ENCODE peak calls at places on chromosomes 16 and 17, in eight cellular contexts. One of them, this sample, is unnamed.
A peak's percentile ranks its signal among the peaks of the same experiment; 100 is the strongest.

GRCh38 chr17:46266656-46267544 is 28.0 kb upstream of the LRRC37A start:
- DNase-seq in adrenal gland: peak; percentile 80
- DNase-seq in uterus: peak; percentile 72
- DNase-seq in hepatocyte: peak; percentile 95
- DNase-seq in cardiac muscle cell: peak; percentile 98
- DNase-seq in GM12878: peak; percentile 37
- DNase-seq in right cardiac atrium: peak; percentile 97
- DNase-seq in RWPE2: peak; percentile 87
- DNase-seq in this sample: peak; percentile 80

GRCh38 chr16:5633845-5634440 is 536.3 kb upstream of the EEF2KMT start:
- DNase-seq in adrenal gland: no peak
- DNase-seq in uterus: no peak
- DNase-seq in hepatocyte: peak; percentile 54
- DNase-seq in cardiac muscle cell: peak; percentile 71
- DNase-seq in GM12878: no peak
- DNase-seq in right cardiac atrium: no peak
- DNase-seq in RWPE2: no peak
- DNase-seq in this sample: no peak

GRCh38 chr16:57742543-57742942 is 7.0 kb downstream of the KATNB1 start:
- DNase-seq in adrenal gland: no peak
- DNase-seq in uterus: no peak
- DNase-seq in hepatocyte: no peak
- DNase-seq in cardiac muscle cell: no peak
- DNase-seq in GM12878: no peak
- DNase-seq in right cardiac atrium: no peak
- DNase-seq in RWPE2: no peak
- DNase-seq in this sample: no peak

GRCh38 chr17:45722161-45722560 is 62.0 kb upstream of the CRHR1 start:
- DNase-seq in adrenal gland: no peak
- DNase-seq in uterus: no peak
- DNase-seq in hepatocyte: peak; percentile 23
- DNase-seq in cardiac muscle cell: peak; percentile 50
- DNase-seq in GM12878: no peak
- DNase-seq in right cardiac atrium: no peak
- DNase-seq in RWPE2: no peak
- DNase-seq in this sample: no peak

GRCh38 chr17:49035470-49036269 is 38.5 kb downstream of the IGF2BP1 start:
- DNase-seq in adrenal gland: peak; percentile 52
- DNase-seq in uterus: peak; percentile 35
- DNase-seq in hepatocyte: peak; percentile 33
- DNase-seq in cardiac muscle cell: peak; percentile 70
- DNase-seq in GM12878: no peak
- DNase-seq in right cardiac atrium: peak; percentile 73
- DNase-seq in RWPE2: no peak
- DNase-seq in this sample: no peak

GRCh38 chr17:18992454-18993130 is 12.0 kb downstream of the FAM83G start:
- DNase-seq in adrenal gland: no peak
- DNase-seq in uterus: no peak
- DNase-seq in hepatocyte: no peak
- DNase-seq in cardiac muscle cell: no peak
- DNase-seq in GM12878: peak; percentile 38
- DNase-seq in right cardiac atrium: peak; percentile 40
- DNase-seq in RWPE2: no peak
- DNase-seq in this sample: no peak

GRCh38 chr16:28823291-28823718 is 506 bp downstream of the ATXN2L start:
- DNase-seq in adrenal gland: no peak
- DNase-seq in uterus: no peak
- DNase-seq in hepatocyte: no peak
- DNase-seq in cardiac muscle cell: peak; percentile 60
- DNase-seq in GM12878: no peak
- DNase-seq in right cardiac atrium: no peak
- DNase-seq in RWPE2: no peak
- DNase-seq in this sample: no peak

GRCh38 chr16:54742436-54742835 is 188.2 kb upstream of the IRX5 start:
- DNase-seq in adrenal gland: no peak
- DNase-seq in uterus: no peak
- DNase-seq in hepatocyte: no peak
- DNase-seq in cardiac muscle cell: no peak
- DNase-seq in GM12878: no peak
- DNase-seq in right cardiac atrium: no peak
- DNase-seq in RWPE2: no peak
- DNase-seq in this sample: no peak

GRCh38 chr16:84228321-84228838 is 11.4 kb downstream of the KCNG4 start:
- DNase-seq in adrenal gland: peak; percentile 90
- DNase-seq in uterus: peak; percentile 78
- DNase-seq in hepatocyte: peak; percentile 64
- DNase-seq in cardiac muscle cell: no peak
- DNase-seq in GM12878: no peak
- DNase-seq in right cardiac atrium: peak; percentile 94
- DNase-seq in RWPE2: no peak
- DNase-seq in this sample: peak; percentile 81

GRCh38 chr17:9272506-9272905 is 251.2 kb downstream of the NTN1 start:
- DNase-seq in adrenal gland: no peak
- DNase-seq in uterus: no peak
- DNase-seq in hepatocyte: no peak
- DNase-seq in cardiac muscle cell: no peak
- DNase-seq in GM12878: no peak
- DNase-seq in right cardiac atrium: no peak
- DNase-seq in RWPE2: no peak
- DNase-seq in this sample: no peak

GRCh38 chr16:25109643-25110042 is 1.9 kb upstream of the LCMT1 start:
- DNase-seq in adrenal gland: peak; percentile 91
- DNase-seq in uterus: peak; percentile 60
- DNase-seq in hepatocyte: peak; percentile 81
- DNase-seq in cardiac muscle cell: no peak
- DNase-seq in GM12878: no peak
- DNase-seq in right cardiac atrium: no peak
- DNase-seq in RWPE2: peak; percentile 74
- DNase-seq in this sample: no peak

GRCh38 chr16:22191966-22192260 is 14.2 kb upstream of the EEF2K start:
- DNase-seq in adrenal gland: peak; percentile 50
- DNase-seq in uterus: no peak
- DNase-seq in hepatocyte: peak; percentile 39
- DNase-seq in cardiac muscle cell: peak; percentile 26
- DNase-seq in GM12878: no peak
- DNase-seq in right cardiac atrium: no peak
- DNase-seq in RWPE2: no peak
- DNase-seq in this sample: peak; percentile 47

GRCh38 chr17:19382581-19383444 is 4.2 kb downstream of the MFAP4 start:
- DNase-seq in adrenal gland: no peak
- DNase-seq in uterus: peak; percentile 17
- DNase-seq in hepatocyte: no peak
- DNase-seq in cardiac muscle cell: no peak
- DNase-seq in GM12878: no peak
- DNase-seq in right cardiac atrium: no peak
- DNase-seq in RWPE2: no peak
- DNase-seq in this sample: no peak

GRCh38 chr17:45246861-45247428 is 14.9 kb downstream of the SPATA32 start:
- DNase-seq in adrenal gland: no peak
- DNase-seq in uterus: no peak
- DNase-seq in hepatocyte: peak; percentile 66
- DNase-seq in cardiac muscle cell: peak; percentile 71
- DNase-seq in GM12878: no peak
- DNase-seq in right cardiac atrium: peak; percentile 72
- DNase-seq in RWPE2: peak; percentile 71
- DNase-seq in this sample: peak; percentile 34

GRCh38 chr17:75343007-75343406 is 53.8 kb upstream of the SLC25A19 start:
- DNase-seq in adrenal gland: no peak
- DNase-seq in uterus: no peak
- DNase-seq in hepatocyte: no peak
- DNase-seq in cardiac muscle cell: no peak
- DNase-seq in GM12878: no peak
- DNase-seq in right cardiac atrium: no peak
- DNase-seq in RWPE2: no peak
- DNase-seq in this sample: no peak

GRCh38 chr16:77540656-77541055 is 105.8 kb upstream of the ADAMTS18 start:
- DNase-seq in adrenal gland: no peak
- DNase-seq in uterus: no peak
- DNase-seq in hepatocyte: no peak
- DNase-seq in cardiac muscle cell: no peak
- DNase-seq in GM12878: no peak
- DNase-seq in right cardiac atrium: no peak
- DNase-seq in RWPE2: no peak
- DNase-seq in this sample: no peak

GRCh38 chr17:75985986-75986385 is 6.9 kb downstream of the TEN1 start:
- DNase-seq in adrenal gland: no peak
- DNase-seq in uterus: no peak
- DNase-seq in hepatocyte: no peak
- DNase-seq in cardiac muscle cell: no peak
- DNase-seq in GM12878: no peak
- DNase-seq in right cardiac atrium: no peak
- DNase-seq in RWPE2: no peak
- DNase-seq in this sample: no peak

DNA sequence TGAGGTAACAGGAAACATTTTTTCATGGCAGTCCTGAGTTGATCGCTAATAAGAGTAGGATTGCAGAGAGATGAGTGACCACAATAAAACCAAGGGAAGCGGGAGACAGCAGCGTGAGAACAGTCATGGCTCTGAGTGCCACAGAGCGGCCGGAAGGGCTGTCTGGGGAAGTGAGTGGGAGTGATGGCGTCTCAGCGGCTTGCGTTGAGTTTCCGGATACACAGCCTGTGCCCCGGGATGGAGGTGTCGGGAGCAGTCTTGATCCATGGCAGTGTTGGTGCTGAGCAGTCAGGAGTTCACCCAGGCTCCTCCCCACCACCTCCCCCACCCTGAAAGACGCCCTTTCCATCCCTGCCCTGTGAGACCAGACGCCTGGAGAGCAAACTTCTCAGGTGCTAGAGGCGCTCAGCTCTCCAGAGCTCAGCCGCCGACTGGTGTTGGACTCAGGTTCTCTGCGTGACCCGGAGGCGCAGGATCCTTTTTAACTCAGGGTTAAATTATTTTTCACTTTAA is 59.8 kb downstream of the BANP start:
- DNase-seq in adrenal gland: no peak
- DNase-seq in uterus: no peak
- DNase-seq in hepatocyte: no peak
- DNase-seq in cardiac muscle cell: no peak
- DNase-seq in GM12878: no peak
- DNase-seq in right cardiac atrium: no peak
- DNase-seq in RWPE2: no peak
- DNase-seq in this sample: no peak
- H3K27ac ChIP-seq in adrenal gland: no peak overlapping the region
- H3K27ac ChIP-seq in uterus: no peak overlapping the region
- H3K27ac ChIP-seq in hepatocyte: no peak overlapping the region
- H3K27ac ChIP-seq in cardiac muscle cell: no peak overlapping the region
- H3K27ac ChIP-seq in GM12878: no peak overlapping the region
- H3K27ac ChIP-seq in right cardiac atrium: no peak overlapping the region
- H3K27ac ChIP-seq in RWPE2: no peak overlapping the region
- H3K27ac ChIP-seq in this sample: no peak overlapping the region

DNA sequence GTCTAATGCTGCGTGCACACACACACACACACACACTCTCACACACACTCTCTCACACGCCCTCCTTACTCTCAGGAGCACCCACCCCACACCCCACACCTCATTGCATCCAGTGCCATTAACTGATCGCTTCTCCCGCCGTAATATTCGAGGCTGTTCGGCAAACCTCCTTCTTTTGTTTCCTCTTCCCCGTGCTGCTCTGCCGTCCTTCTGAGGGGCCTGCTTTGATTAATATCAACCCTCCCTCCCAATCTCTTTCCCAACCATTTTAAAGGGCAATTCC is 156.2 kb upstream of the TNRC6C start:
- DNase-seq in adrenal gland: no peak
- DNase-seq in uterus: no peak
- DNase-seq in hepatocyte: no peak
- DNase-seq in cardiac muscle cell: no peak
- DNase-seq in GM12878: no peak
- DNase-seq in right cardiac atrium: no peak
- DNase-seq in RWPE2: no peak
- DNase-seq in this sample: no peak
- H3K4me1 ChIP-seq in adrenal gland: no peaks in the 10 kb centered on the region
- H3K4me1 ChIP-seq in uterus: no peaks in the 10 kb centered on the region
- H3K4me1 ChIP-seq in hepatocyte: no peaks in the 10 kb centered on the region
- H3K4me1 ChIP-seq in cardiac muscle cell: no peaks in the 10 kb centered on the region
- H3K4me1 ChIP-seq in GM12878: no peaks in the 10 kb centered on the region
- H3K4me1 ChIP-seq in right cardiac atrium: peaks cover 3% of the 10 kb centered on the region
- H3K4me1 ChIP-seq in RWPE2: no peaks in the 10 kb centered on the region
- H3K4me1 ChIP-seq in this sample: peaks cover 1% of the 10 kb centered on the region

GRCh38 chr16:68247932-68248331 is 2.8 kb downstream of the PLA2G15 start:
- DNase-seq in adrenal gland: no peak
- DNase-seq in uterus: no peak
- DNase-seq in hepatocyte: no peak
- DNase-seq in cardiac muscle cell: no peak
- DNase-seq in GM12878: no peak
- DNase-seq in right cardiac atrium: no peak
- DNase-seq in RWPE2: no peak
- DNase-seq in this sample: no peak
- H3K27ac ChIP-seq in adrenal gland: peak overlapping the region; percentile 62
- H3K27ac ChIP-seq in uterus: no peak overlapping the region
- H3K27ac ChIP-seq in hepatocyte: no peak overlapping the region
- H3K27ac ChIP-seq in cardiac muscle cell: no peak overlapping the region
- H3K27ac ChIP-seq in GM12878: no peak overlapping the region
- H3K27ac ChIP-seq in right cardiac atrium: peak overlapping the region; percentile 67
- H3K27ac ChIP-seq in RWPE2: no peak overlapping the region
- H3K27ac ChIP-seq in this sample: no peak overlapping the region

DNA sequence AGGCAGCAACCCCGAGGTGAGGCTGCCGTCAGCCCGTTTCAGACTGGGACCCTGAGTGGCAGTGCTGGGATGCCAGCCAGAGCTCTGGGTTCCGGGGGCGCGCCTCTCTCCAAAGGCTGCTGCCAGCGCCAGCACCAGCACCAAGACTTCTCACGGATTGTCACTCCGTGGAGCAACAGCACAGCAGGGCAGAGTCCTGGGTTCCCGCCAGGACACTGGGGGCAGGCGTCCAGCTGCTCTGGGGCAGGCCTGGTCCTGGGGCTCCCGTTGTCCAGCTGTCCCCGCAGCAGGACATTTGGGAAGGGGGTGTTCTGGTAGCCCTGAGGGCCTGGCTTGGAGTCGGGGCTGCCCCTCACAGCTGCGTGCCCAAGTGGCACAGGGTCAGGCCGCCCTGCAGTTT is 137.1 kb upstream of the CIBAR2 start:
- DNase-seq in adrenal gland: no peak
- DNase-seq in uterus: no peak
- DNase-seq in hepatocyte: no peak
- DNase-seq in cardiac muscle cell: no peak
- DNase-seq in GM12878: no peak
- DNase-seq in right cardiac atrium: no peak
- DNase-seq in RWPE2: no peak
- DNase-seq in this sample: no peak
- H3K4me1 ChIP-seq in adrenal gland: no peaks in the 10 kb centered on the region
- H3K4me1 ChIP-seq in uterus: no peaks in the 10 kb centered on the region
- H3K4me1 ChIP-seq in hepatocyte: peaks cover 9% of the 10 kb centered on the region
- H3K4me1 ChIP-seq in cardiac muscle cell: peaks cover 8% of the 10 kb centered on the region
- H3K4me1 ChIP-seq in GM12878: peaks cover 3% of the 10 kb centered on the region
- H3K4me1 ChIP-seq in right cardiac atrium: no peaks in the 10 kb centered on the region
- H3K4me1 ChIP-seq in RWPE2: no peaks in the 10 kb centered on the region
- H3K4me1 ChIP-seq in this sample: peaks cover 8% of the 10 kb centered on the region

This sample was measured in ovary.